ENCODE peak calls at places on chromosomes 16 and 17, in five cellular contexts. S is sigmoid colon, F is astrocyte, T is ascending aorta, V is right atrium auricular region. W is an unnamed sample.
A peak's percentile ranks its signal among the peaks of the same experiment; 100 is the strongest.

GRCh38 chr17:73271078-73271477 is 9.4 kb upstream of the CPSF4L start:
- DNase-seq in S (no peak), F (no peak), T (no peak), V (no peak), W (no peak)

GRCh38 chr17:67992541-67993152 is 3.6 kb downstream of the C17orf58 start:
- DNase-seq in S (no peak), F (no peak), T (no peak), V (no peak), W (no peak)

GRCh38 chr16:87963400-87963799 is 12.2 kb downstream of the BANP start:
- DNase-seq in S (no peak), F (peak; percentile 92), T (no peak), V (no peak), W (no peak)

GRCh38 chr17:15886804-15887203 is 58.1 kb upstream of the ADORA2B start:
- DNase-seq in S (no peak), F (no peak), T (no peak), V (no peak), W (no peak)

GRCh38 chr16:4564661-4565267 is 8.6 kb downstream of the C16orf96 start:
- DNase-seq in S (no peak), F (no peak), T (no peak), V (no peak), W (no peak)

GRCh38 chr16:23290189-23291062 is 11.7 kb upstream of the SCNN1B start:
- DNase-seq in S (peak; percentile 24), F (no peak), T (no peak), V (no peak), W (no peak)

GRCh38 chr16:4486126-4486893 is 10.1 kb downstream of the HMOX2 start:
- DNase-seq in S (no peak), F (no peak), T (no peak), V (peak; percentile 66), W (no peak)

GRCh38 chr17:2405247-2405926 is 4.5 kb upstream of the MNT start:
- DNase-seq in S (peak; percentile 76), F (peak; percentile 82), T (no peak), V (no peak), W (no peak)

GRCh38 chr17:77160877-77161530 is 20.2 kb downstream of the SEC14L1 start:
- DNase-seq in S (no peak), F (no peak), T (no peak), V (no peak), W (no peak)

GRCh38 chr17:68172461-68172954 is 75.3 kb upstream of the AMZ2 start:
- DNase-seq in S (peak; percentile 78), F (peak; percentile 17), T (peak; percentile 83), V (peak; percentile 75), W (peak; percentile 77)

GRCh38 chr17:72392056-72393010 is 271.5 kb downstream of the SOX9 start:
- DNase-seq in S (no peak), F (peak; percentile 75), T (no peak), V (no peak), W (no peak)

GRCh38 chr17:19321481-19322128 is 40.9 kb downstream of the B9D1 start:
- DNase-seq in S (peak; percentile 57), F (no peak), T (no peak), V (no peak), W (peak; percentile 25)

GRCh38 chr16:57624044-57624688 is 4.3 kb upstream of the ADGRG1 start:
- DNase-seq in S (no peak), F (no peak), T (no peak), V (no peak), W (no peak)

GRCh38 chr16:90083139-90083538 is 6.0 kb upstream of the PRDM7 start:
- DNase-seq in S (no peak), F (no peak), T (no peak), V (no peak), W (no peak)

GRCh38 chr16:11675561-11676511 is 7.6 kb downstream of the SNN start:
- DNase-seq in S (peak; percentile 62), F (peak; percentile 23), T (no peak), V (no peak), W (no peak)

GRCh38 chr17:38404174-38404943 is 23.9 kb upstream of the ARHGAP23 start:
- DNase-seq in S (no peak), F (no peak), T (no peak), V (no peak), W (no peak)

GRCh38 chr17:43791589-43791988 is 11.4 kb downstream of the CFAP97D1 start:
- DNase-seq in S (no peak), F (peak; percentile 50), T (no peak), V (no peak), W (no peak)

GRCh38 chr17:44315760-44316731 is 7.6 kb downstream of the RUNDC3A start:
- DNase-seq in S (no peak), F (no peak), T (no peak), V (no peak), W (no peak)

GRCh38 chr17:50642071-50642721 is 7.5 kb downstream of the ABCC3 start:
- DNase-seq in S (no peak), F (no peak), T (no peak), V (no peak), W (no peak)

GRCh38 chr17:50638851-50639767 is 4.4 kb downstream of the ABCC3 start:
- DNase-seq in S (peak; percentile 94), F (peak; percentile 96), T (peak; percentile 98), V (peak; percentile 94), W (peak; percentile 93)

GRCh38 chr17:50640701-50641338 is 6.1 kb downstream of the ABCC3 start:
- DNase-seq in S (peak; percentile 75), F (no peak), T (peak; percentile 70), V (no peak), W (no peak)

GRCh38 chr17:50642722-50643656 is 8.3 kb downstream of the ABCC3 start:
- DNase-seq in S (no peak), F (no peak), T (no peak), V (no peak), W (no peak)

DNA sequence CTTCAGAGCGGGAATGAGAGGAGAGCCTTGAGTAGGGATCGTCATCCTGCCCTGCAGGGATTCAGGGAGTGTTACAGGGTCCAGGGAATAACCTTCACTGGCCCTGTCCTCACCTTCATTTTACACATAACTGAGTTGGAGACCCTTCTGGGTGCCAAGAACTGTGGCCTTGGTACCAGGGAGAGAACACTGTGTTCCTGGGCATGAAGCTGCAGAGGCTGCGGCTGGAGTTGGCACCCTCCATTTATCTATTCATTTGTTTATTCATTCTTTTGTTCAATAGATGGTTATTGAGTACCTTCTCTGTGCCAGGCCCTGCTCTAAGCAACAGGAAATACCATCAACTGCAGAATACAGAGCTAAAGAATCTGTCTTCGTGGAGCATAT is 6.7 kb downstream of the ABCC3 start:
- DNase-seq in S (no peak), F (no peak), T (no peak), V (no peak), W (no peak)
- H3K4me1 ChIP-seq in S (peaks cover 32% of the 10 kb centered on the region), F (peaks cover 35% of the 10 kb centered on the region), T (peaks cover 44% of the 10 kb centered on the region), V (no peaks in the 10 kb centered on the region), W (peaks cover 36% of the 10 kb centered on the region)

GRCh38 chr16:588889-589657 is 793 bp upstream of the RAB40C start:
- DNase-seq in S (peak; percentile 98), F (peak; percentile 86), T (peak; percentile 98), V (peak; percentile 98), W (peak; percentile 99)

GRCh38 chr16:590165-590874 is 454 bp downstream of the RAB40C start:
- DNase-seq in S (peak; percentile 78), F (no peak), T (no peak), V (no peak), W (peak; percentile 80)

GRCh38 chr16:589658-590159 is at the start of gene RAB40C:
- DNase-seq in S (peak; percentile 100), F (peak; percentile 92), T (peak; percentile 99), V (peak; percentile 100), W (peak; percentile 100)

GRCh38 chr16:586645-587590 is 2.9 kb upstream of the RAB40C start:
- DNase-seq in S (no peak), F (no peak), T (no peak), V (no peak), W (no peak)

DNA sequence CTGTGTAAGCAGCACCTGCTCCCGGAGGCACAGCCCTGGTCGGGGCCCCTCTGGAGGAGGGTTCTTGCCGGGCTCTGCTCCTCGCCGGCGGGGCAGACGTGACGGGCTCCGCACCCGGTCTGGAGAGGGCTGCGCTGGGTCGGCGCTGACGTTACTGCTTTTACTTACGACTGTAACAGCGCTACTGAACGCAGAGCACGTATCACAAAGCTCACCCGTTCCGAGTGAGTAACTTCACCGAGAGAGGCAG is 1.3 kb upstream of the RAB40C start:
- DNase-seq in S (no peak), F (peak; percentile 67), T (peak; percentile 75), V (peak; percentile 63), W (peak; percentile 82)
- H3K4me1 ChIP-seq in S (peaks cover 45% of the 10 kb centered on the region), F (peaks cover 15% of the 10 kb centered on the region), T (peaks cover 32% of the 10 kb centered on the region), V (no peaks in the 10 kb centered on the region), W (peaks cover 46% of the 10 kb centered on the region)

GRCh38 chr16:81385031-81385756 is 59.4 kb upstream of the CMIP start:
- DNase-seq in S (no peak), F (no peak), T (no peak), V (no peak), W (no peak)

GRCh38 chr16:81388357-81388756 is 56.3 kb upstream of the CMIP start:
- DNase-seq in S (no peak), F (no peak), T (no peak), V (no peak), W (no peak)

GRCh38 chr16:81378049-81378448 is 63.3 kb downstream of the GAN start:
- DNase-seq in S (no peak), F (no peak), T (no peak), V (no peak), W (no peak)

GRCh38 chr16:81380932-81381331 is 63.7 kb upstream of the CMIP start:
- DNase-seq in S (no peak), F (no peak), T (no peak), V (no peak), W (no peak)

DNA sequence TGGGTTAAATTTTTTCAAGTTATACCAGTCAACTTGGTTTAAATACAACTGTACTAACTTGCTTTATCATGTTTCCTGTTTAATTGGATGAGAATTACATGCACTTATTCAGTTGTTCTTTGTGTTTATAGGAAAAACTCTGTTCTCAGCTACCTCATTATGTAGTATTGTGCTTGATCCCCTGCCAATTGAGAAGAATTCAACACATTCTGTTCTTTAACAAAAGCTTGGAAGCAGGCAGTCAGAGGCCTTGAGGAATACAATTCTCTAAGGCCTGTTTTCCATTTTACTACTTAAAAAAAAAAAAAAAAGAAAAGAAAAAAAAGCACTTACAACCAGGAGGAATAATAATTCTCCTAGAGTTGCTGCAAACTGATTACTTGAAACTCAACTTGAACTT is 60.6 kb upstream of the CMIP start:
- DNase-seq in S (no peak), F (peak; percentile 32), T (no peak), V (no peak), W (no peak)
- H3K4me1 ChIP-seq in S (peaks cover 23% of the 10 kb centered on the region), F (peaks cover 4% of the 10 kb centered on the region), T (no peaks in the 10 kb centered on the region), V (no peaks in the 10 kb centered on the region), W (no peaks in the 10 kb centered on the region)

DNA sequence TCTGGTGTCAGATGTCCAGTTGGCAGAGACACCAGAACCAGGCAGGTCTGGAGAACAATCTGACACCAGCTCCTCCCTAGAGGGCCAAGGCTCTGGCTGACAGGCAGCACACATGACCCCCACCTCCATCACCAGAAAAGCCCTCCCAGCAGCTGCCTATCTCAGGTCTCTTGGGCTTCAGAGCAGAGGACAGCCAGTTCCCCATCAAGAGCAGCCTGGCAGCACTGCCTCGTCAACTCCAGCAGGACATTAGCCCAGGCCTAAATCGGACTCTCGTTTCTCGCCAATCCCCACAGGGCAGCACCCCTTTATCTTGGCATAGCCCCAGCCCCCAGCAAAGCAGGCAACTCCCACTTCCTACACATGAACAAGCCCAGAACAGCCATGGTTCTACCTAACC is 4.4 kb downstream of the JUP start:
- DNase-seq in S (peak; percentile 70), F (no peak), T (no peak), V (peak; percentile 83), W (no peak)
- H3K4me1 ChIP-seq in S (peaks cover 50% of the 10 kb centered on the region), F (peaks cover 36% of the 10 kb centered on the region), T (peaks cover 43% of the 10 kb centered on the region), V (no peaks in the 10 kb centered on the region), W (peaks cover 63% of the 10 kb centered on the region)

W was measured in upper lobe of right lung.